ENCODE peak calls at places on chromosome 13, in six cellular contexts. A is A549, E is IMR-90, J is GM12878, M is tibial nerve, G is stomach. P is an unnamed sample.
A peak's percentile ranks its signal among the peaks of the same experiment; 100 is the strongest.

GRCh38 chr13:106882222-106882621 is 314.3 kb upstream of the ARGLU1 start:
- DNase-seq in A (no peak), E (no peak), J (no peak), M (no peak), G (no peak), P (no peak)

GRCh38 chr13:112105884-112106283 is 38.9 kb downstream of the SOX1 start:
- DNase-seq in A (no peak), E (no peak), J (no peak), M (no peak), G (no peak), P (no peak)

GRCh38 chr13:75704942-75705320 is 68.8 kb downstream of the LMO7 start:
- DNase-seq in A (peak; percentile 64), E (no peak), J (no peak), M (no peak), G (peak; percentile 77), P (peak; percentile 65)

GRCh38 chr13:87280139-87280538 is 391.0 kb upstream of the SLITRK5 start:
- DNase-seq in A (peak; percentile 2), E (no peak), J (no peak), M (no peak), G (no peak), P (no peak)

GRCh38 chr13:38897521-38897920 is 93.1 kb downstream of the STOML3 start:
- DNase-seq in A (no peak), E (no peak), J (no peak), M (no peak), G (no peak), P (no peak)

GRCh38 chr13:46914341-46914740 is 17.5 kb upstream of the HTR2A start:
- DNase-seq in A (no peak), E (no peak), J (no peak), M (no peak), G (no peak), P (no peak)

GRCh38 chr13:42277618-42278276 is 5.8 kb downstream of the AKAP11 start:
- DNase-seq in A (no peak), E (peak; percentile 21), J (no peak), M (no peak), G (no peak), P (no peak)

GRCh38 chr13:45108716-45109706 is 11.3 kb upstream of the GTF2F2 start:
- DNase-seq in A (no peak), E (peak; percentile 66), J (peak; percentile 33), M (no peak), G (no peak), P (no peak)

GRCh38 chr13:91946498-91947070 is 548.2 kb downstream of the GPC5 start:
- DNase-seq in A (peak; percentile 14), E (peak; percentile 12), J (no peak), M (no peak), G (no peak), P (no peak)

GRCh38 chr13:98775844-98776598 is 23.5 kb upstream of the SLC15A1 start:
- DNase-seq in A (peak; percentile 97), E (peak; percentile 65), J (no peak), M (no peak), G (peak; percentile 37), P (peak; percentile 74)

GRCh38 chr13:41897126-41897525 is 63.8 kb downstream of the VWA8 start:
- DNase-seq in A (no peak), E (peak; percentile 24), J (no peak), M (no peak), G (no peak), P (no peak)

GRCh38 chr13:113013303-113013702 is 44.3 kb downstream of the MCF2L start:
- DNase-seq in A (no peak), E (no peak), J (no peak), M (no peak), G (peak; percentile 72), P (no peak)

GRCh38 chr13:28539625-28540286 is 44.8 kb upstream of the FLT1 start:
- DNase-seq in A (no peak), E (no peak), J (no peak), M (no peak), G (no peak), P (no peak)

GRCh38 chr13:23903906-23904280 is 6.6 kb upstream of the C1QTNF9B start:
- DNase-seq in A (no peak), E (no peak), J (no peak), M (no peak), G (no peak), P (no peak)

GRCh38 chr13:109243311-109243951 is 543.0 kb downstream of the IRS2 start:
- DNase-seq in A (peak; percentile 64), E (peak; percentile 91), J (no peak), M (no peak), G (no peak), P (no peak)

GRCh38 chr13:32142956-32143375 is 111.4 kb downstream of the FRY start:
- DNase-seq in A (peak; percentile 10), E (peak; percentile 52), J (no peak), M (no peak), G (no peak), P (no peak)

GRCh38 chr13:108915634-108916497 is 286.5 kb downstream of the MYO16 start:
- DNase-seq in A (peak; percentile 92), E (peak; percentile 88), J (peak; percentile 52), M (peak; percentile 88), G (peak; percentile 95), P (peak; percentile 95)

GRCh38 chr13:28415994-28416411 is 78.9 kb downstream of the FLT1 start:
- DNase-seq in A (no peak), E (no peak), J (no peak), M (no peak), G (no peak), P (no peak)

GRCh38 chr13:34655554-34655953 is 286.5 kb upstream of the NBEA start:
- DNase-seq in A (no peak), E (no peak), J (no peak), M (no peak), G (no peak), P (no peak)

GRCh38 chr13:44972956-44973581 is 16.2 kb downstream of the NUFIP1 start:
- DNase-seq in A (peak; percentile 10), E (peak; percentile 38), J (no peak), M (no peak), G (no peak), P (no peak)

GRCh38 chr13:66558511-66558910 is 671.6 kb downstream of the PCDH9 start:
- DNase-seq in A (no peak), E (peak; percentile 30), J (no peak), M (no peak), G (no peak), P (no peak)

GRCh38 chr13:26508885-26509284 is 48.6 kb upstream of the WASF3 start:
- DNase-seq in A (peak; percentile 11), E (peak; percentile 95), J (no peak), M (peak; percentile 76), G (peak; percentile 48), P (peak; percentile 96)

GRCh38 chr13:64672751-64673150 is 2557.4 kb downstream of the PCDH9 start:
- DNase-seq in A (no peak), E (peak; percentile 7), J (no peak), M (no peak), G (no peak), P (no peak)

GRCh38 chr13:22196777-22197176 is 525.9 kb downstream of the FGF9 start:
- DNase-seq in A (no peak), E (no peak), J (no peak), M (no peak), G (no peak), P (no peak)

GRCh38 chr13:51230473-51231105 is 8.4 kb downstream of the FAM124A start:
- DNase-seq in A (no peak), E (peak; percentile 7), J (no peak), M (peak; percentile 31), G (peak; percentile 72), P (no peak)

GRCh38 chr13:114104626-114105350 is 27.6 kb downstream of the RASA3 start:
- DNase-seq in A (no peak), E (no peak), J (no peak), M (peak; percentile 11), G (no peak), P (no peak)

GRCh38 chr13:19863323-19864017 is at the start of gene ZMYM5:
- DNase-seq in A (peak; percentile 98), E (peak; percentile 99), J (peak; percentile 95), M (peak; percentile 94), G (peak; percentile 98), P (peak; percentile 97)

GRCh38 chr13:19864339-19865309 is 1.2 kb upstream of the ZMYM5 start:
- DNase-seq in A (peak; percentile 83), E (peak; percentile 9), J (no peak), M (peak; percentile 56), G (peak; percentile 70), P (peak; percentile 76)

GRCh38 chr13:19862511-19863313 is 737 bp downstream of the ZMYM5 start:
- DNase-seq in A (peak; percentile 27), E (peak; percentile 7), J (no peak), M (no peak), G (peak; percentile 29), P (peak; percentile 89)

GRCh38 chr13:19861762-19862161 is 1.7 kb downstream of the ZMYM5 start:
- DNase-seq in A (no peak), E (no peak), J (no peak), M (no peak), G (no peak), P (no peak)

GRCh38 chr13:19864018-19864338 is 529 bp upstream of the ZMYM5 start:
- DNase-seq in A (peak; percentile 83), E (no peak), J (no peak), M (peak; percentile 30), G (peak; percentile 63), P (no peak)
- TF ChIP-seq POLR2A in A (no peak), E (no peak), J (no peak), M (no peak), G (no peak), P (no peak)

DNA sequence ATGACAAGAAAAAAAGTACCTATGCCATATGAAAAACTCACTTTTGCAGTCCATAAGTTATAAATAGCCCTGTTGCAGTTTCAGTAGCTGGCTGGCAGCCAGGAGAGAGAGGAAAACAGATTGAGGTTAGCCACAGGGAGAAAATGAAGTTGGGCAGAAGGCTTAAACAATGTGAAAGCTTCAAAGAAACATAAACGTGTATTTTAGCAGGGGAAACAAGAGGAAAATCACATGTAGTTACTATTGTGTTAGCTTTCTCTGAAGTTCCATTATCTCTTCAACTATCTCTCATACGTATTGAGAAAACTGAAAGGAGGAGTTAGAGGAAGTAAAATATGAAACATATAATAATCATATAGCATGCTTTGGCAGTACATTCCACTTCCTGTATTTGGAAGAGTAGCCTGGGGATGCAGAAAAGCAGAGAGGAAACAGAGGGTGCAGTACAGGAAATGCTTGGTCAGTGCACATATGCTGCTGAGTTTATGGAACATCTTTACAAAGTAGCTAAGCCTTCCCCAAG is 1551.1 kb downstream of the EFNB2 start:
- DNase-seq in A (no peak), E (peak; percentile 12), J (peak; percentile 92), M (peak; percentile 21), G (peak; percentile 39), P (peak; percentile 26)
- H3K4me3 ChIP-seq in A (no peak overlapping the region), E (no peak overlapping the region), J (peak overlapping the region; percentile 15), M (no peak overlapping the region), G (no peak overlapping the region), P (no peak overlapping the region)

GRCh38 chr13:94119360-94119936 is 360.0 kb downstream of the DCT start:
- DNase-seq in A (no peak), E (no peak), J (no peak), M (no peak), G (peak; percentile 45), P (no peak)
- TF ChIP-seq POLR2A in A (no peak), E (no peak), J (no peak), M (no peak), G (no peak), P (no peak)

DNA sequence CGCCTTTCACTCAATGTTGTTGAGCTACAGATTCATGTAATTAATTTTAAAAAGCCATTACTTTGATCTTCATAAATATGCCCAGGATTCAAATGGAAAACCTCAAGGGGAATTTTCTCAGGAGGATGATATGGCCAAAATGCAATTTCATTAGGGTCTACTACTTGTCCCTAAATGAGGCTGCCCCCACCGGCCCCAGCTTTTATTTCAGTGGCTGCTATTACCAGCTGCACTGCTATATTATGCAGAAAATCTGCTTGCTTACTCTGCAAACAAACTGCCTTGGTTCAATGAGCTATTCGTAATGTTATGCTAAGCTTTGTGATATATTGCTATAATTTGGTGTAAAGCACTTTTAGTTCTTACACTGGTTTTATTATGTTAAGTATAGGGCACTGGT is 137.3 kb upstream of the TMTC4 start:
- DNase-seq in A (no peak), E (no peak), J (no peak), M (no peak), G (no peak), P (no peak)
- H3K4me3 ChIP-seq in A (no peak overlapping the region), E (no peak overlapping the region), J (no peak overlapping the region), M (no peak overlapping the region), G (no peak overlapping the region), P (no peak overlapping the region)

P was measured in lower leg skin.